ENCODE peak calls at places on chromosomes 11 and 22, in six cellular contexts. H is IMR-90, G is colonic mucosa, L is brain microvascular endothelial cell, Q is RWPE1, N is coronary artery. E is an unnamed sample.
A peak's percentile ranks its signal among the peaks of the same experiment; 100 is the strongest.

GRCh38 chr11:64637346-64638016 is 46.5 kb downstream of the SLC22A12 start:
- DNase-seq in G (no peak), N (no peak), Q (no peak), H (no peak), L (no peak), E (no peak)

GRCh38 chr11:117316197-117316961 is at the start of gene BACE1:
- DNase-seq in Q (peak; percentile 82), G (peak; percentile 78), N (peak; percentile 87), H (peak; percentile 80), L (peak; percentile 67), E (peak; percentile 92)

GRCh38 chr11:3952715-3953114 is 97.3 kb downstream of the STIM1 start:
- DNase-seq in H (no peak), G (no peak), N (no peak), L (no peak), Q (no peak), E (no peak)

GRCh38 chr11:44621140-44621681 is 55.7 kb downstream of the CD82 start:
- DNase-seq in N (peak; percentile 77), H (peak; percentile 41), G (peak; percentile 74), L (peak; percentile 44), Q (peak; percentile 74), E (peak; percentile 83)

GRCh38 chr22:35568751-35569725 is 28.4 kb downstream of the RASD2 start:
- DNase-seq in N (no peak), L (peak; percentile 44), H (peak; percentile 79), G (no peak), Q (peak; percentile 38), E (no peak)

GRCh38 chr22:23891726-23892125 is 2.5 kb upstream of the MIF start:
- DNase-seq in Q (no peak), H (no peak), N (no peak), G (no peak), L (no peak), E (no peak)

GRCh38 chr11:113389288-113389687 is 1.7 kb downstream of the ANKK1 start:
- DNase-seq in N (no peak), H (no peak), L (no peak), Q (no peak), G (no peak), E (no peak)

GRCh38 chr22:48500481-48501230 is 1327.0 kb downstream of the BRD1 start:
- DNase-seq in Q (no peak), L (peak; percentile 52), G (no peak), H (no peak), N (no peak), E (no peak)

GRCh38 chr22:17729561-17729960 is 44.7 kb downstream of the BID start:
- DNase-seq in H (no peak), Q (no peak), N (no peak), G (no peak), L (no peak), E (no peak)

GRCh38 chr22:41410311-41410751 is 28.6 kb downstream of the TEF start:
- DNase-seq in G (no peak), N (peak; percentile 92), Q (no peak), H (no peak), L (no peak), E (peak; percentile 88)

GRCh38 chr11:96149743-96150555 is 193.0 kb downstream of the MAML2 start:
- DNase-seq in L (peak; percentile 88), H (peak; percentile 95), G (no peak), N (no peak), Q (no peak), E (no peak)

GRCh38 chr22:46650078-46650810 is 30.1 kb downstream of the GRAMD4 start:
- DNase-seq in L (no peak), H (no peak), G (no peak), Q (no peak), N (no peak), E (no peak)

GRCh38 chr11:8213390-8213789 is 44.6 kb upstream of the RIC3 start:
- DNase-seq in N (no peak), H (no peak), G (no peak), Q (no peak), L (no peak), E (no peak)

GRCh38 chr22:38034278-38034882 is 22.8 kb upstream of the PICK1 start:
- DNase-seq in Q (peak; percentile 79), N (no peak), G (peak; percentile 58), L (peak; percentile 91), H (peak; percentile 91), E (peak; percentile 90)

GRCh38 chr11:9972917-9973504 is 309.1 kb downstream of the SWAP70 start:
- DNase-seq in L (peak; percentile 37), N (no peak), H (peak; percentile 70), G (no peak), Q (peak; percentile 49), E (no peak)

GRCh38 chr22:49825944-49826602 is 1.6 kb downstream of the BRD1 start:
- DNase-seq in G (peak; percentile 32), L (peak; percentile 40), Q (no peak), H (peak; percentile 72), N (no peak), E (no peak)

GRCh38 chr22:50733521-50734342 is 4.3 kb upstream of the ACR start:
- DNase-seq in L (no peak), Q (no peak), N (no peak), H (peak; percentile 59), G (no peak), E (peak; percentile 52)

GRCh38 chr22:41446057-41446501 is 522 bp downstream of the TOB2 start:
- DNase-seq in N (no peak), Q (no peak), G (peak; percentile 57), H (no peak), L (no peak), E (peak; percentile 76)

GRCh38 chr22:50573491-50574382 is 4.5 kb downstream of the CPT1B start:
- DNase-seq in Q (no peak), H (no peak), L (no peak), N (no peak), G (no peak), E (no peak)

GRCh38 chr22:24578355-24579241 is 14.3 kb downstream of the LRRC75B start:
- DNase-seq in N (no peak), H (peak; percentile 20), L (no peak), Q (peak; percentile 55), G (peak; percentile 69), E (no peak)

GRCh38 chr11:67500818-67501584 is 4.2 kb downstream of the PITPNM1 start:
- DNase-seq in Q (no peak), N (no peak), L (no peak), H (no peak), G (no peak), E (no peak)

GRCh38 chr22:24965822-24966626 is 13.5 kb downstream of the KIAA1671 start:
- DNase-seq in G (peak; percentile 94), L (no peak), Q (peak; percentile 81), H (no peak), N (no peak), E (no peak)

GRCh38 chr11:130431337-130431773 is 2.9 kb upstream of the ADAMTS8 start:
- DNase-seq in N (no peak), L (peak; percentile 68), Q (peak; percentile 59), G (peak; percentile 80), H (peak; percentile 76), E (peak; percentile 84)

GRCh38 chr11:102318469-102318868 is 1.2 kb downstream of the BIRC3 start:
- DNase-seq in Q (no peak), G (no peak), N (no peak), H (peak; percentile 48), L (no peak), E (no peak)

GRCh38 chr11:63709336-63709735 is 28.0 kb downstream of the RTN3 start:
- DNase-seq in N (no peak), Q (no peak), H (peak; percentile 18), L (no peak), G (no peak), E (no peak)

GRCh38 chr11:123479048-123479837 is 49.2 kb downstream of the GRAMD1B start:
- DNase-seq in G (no peak), H (no peak), L (no peak), N (no peak), Q (no peak), E (no peak)
- H3K27ac ChIP-seq in G (no peak overlapping the region), H (no peak overlapping the region), L (no peak overlapping the region), N (no peak overlapping the region), Q (no peak overlapping the region), E (no peak overlapping the region)

DNA sequence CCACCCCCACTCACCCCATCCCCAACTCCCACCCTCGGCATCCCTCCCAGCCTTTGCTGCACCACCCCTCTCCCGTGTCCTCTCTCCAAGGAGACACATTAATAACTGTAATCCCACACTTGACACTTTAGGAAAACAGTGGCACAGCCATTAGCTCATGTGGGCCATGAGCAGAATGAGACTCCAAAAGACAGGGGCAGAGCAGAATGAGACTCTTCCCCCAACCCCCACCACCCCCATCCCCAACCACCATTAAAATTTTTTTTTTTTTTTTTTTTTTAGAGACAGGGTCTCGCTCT is 6.2 kb upstream of the SLCO2B1 start:
- DNase-seq in G (no peak), Q (no peak), L (no peak), H (no peak), N (no peak), E (peak; percentile 40)
- TF ChIP-seq CTCF in G (peak; percentile 0), Q (no peak), L (no peak), H (no peak), N (no peak), E (no peak)

DNA sequence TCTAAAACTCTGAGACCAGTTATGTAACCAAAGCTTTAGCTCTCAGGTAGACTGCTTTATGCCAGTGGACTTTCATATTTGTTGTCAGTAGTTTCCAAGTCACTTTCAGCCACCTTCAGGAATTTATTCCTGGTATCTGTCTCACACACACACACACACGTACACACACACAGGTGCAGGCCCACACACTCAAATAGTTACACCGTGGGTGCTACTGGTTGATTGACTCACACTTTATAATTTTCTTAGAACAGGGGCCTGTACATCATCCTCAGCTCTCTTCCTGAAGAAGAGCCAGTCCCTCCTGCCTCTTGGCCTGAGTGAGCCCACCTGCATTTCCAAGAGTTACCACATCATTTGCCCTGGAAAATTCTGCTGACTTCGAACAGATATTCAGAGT is 555.2 kb downstream of the SOX6 start:
- DNase-seq in L (no peak), G (no peak), H (no peak), Q (no peak), N (no peak), E (no peak)
- H3K27ac ChIP-seq in L (no peak overlapping the region), G (no peak overlapping the region), H (no peak overlapping the region), Q (no peak overlapping the region), N (peak overlapping the region; percentile 54), E (no peak overlapping the region)

GRCh38 chr22:31185056-31185455 is 25.1 kb downstream of the RNF185 start:
- DNase-seq in H (peak; percentile 62), N (no peak), Q (no peak), G (no peak), L (no peak), E (no peak)

GRCh38 chr22:31178859-31179258 is 18.9 kb downstream of the RNF185 start:
- DNase-seq in N (no peak), L (no peak), H (no peak), Q (no peak), G (no peak), E (no peak)

GRCh38 chr22:31179345-31179744 is 19.4 kb downstream of the RNF185 start:
- DNase-seq in Q (peak; percentile 63), H (peak; percentile 23), G (peak; percentile 63), N (no peak), L (no peak), E (no peak)

GRCh38 chr22:31187627-31188026 is 24.5 kb upstream of the LIMK2 start:
- DNase-seq in N (no peak), H (no peak), G (no peak), L (no peak), Q (no peak), E (no peak)

DNA sequence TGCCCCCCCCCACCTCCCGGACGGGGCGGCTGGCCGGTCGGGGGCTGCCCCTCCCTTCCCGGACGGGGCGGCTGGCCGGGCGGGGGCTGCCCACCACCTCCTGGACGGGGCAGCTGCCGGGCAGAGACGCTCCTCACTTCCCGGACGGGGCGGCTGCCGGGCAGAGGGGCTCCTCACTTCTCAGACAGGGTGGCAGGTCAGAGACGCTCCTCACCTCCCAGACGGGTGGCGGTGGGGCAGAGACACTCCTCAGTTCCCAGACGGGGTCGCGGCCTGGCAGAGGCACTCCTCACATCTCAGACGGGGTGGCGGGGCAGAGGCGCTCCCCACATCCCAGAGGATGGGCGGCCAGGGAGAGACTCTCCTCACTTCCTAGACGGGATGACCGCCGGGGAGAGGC is 24.0 kb downstream of the RNF185 start:
- DNase-seq in N (no peak), L (no peak), Q (no peak), G (no peak), H (no peak), E (no peak)
- TF ChIP-seq CTCF in N (no peak), L (no peak), Q (no peak), G (no peak), H (no peak), E (no peak)

E was measured in sigmoid colon.